ENCODE peak calls at places on chromosomes 4 and X, in four cellular contexts. B, G, E and Y are unnamed samples.

GRCh38 chr4:109816082-109816442 is 500 bp downstream of the GAR1 start:
- DNase-seq in B (no peak), E (no peak), G (peak), Y (peak)

GRCh38 chr4:108166038-108166437 is 2.7 kb downstream of the LEF1 start:
- DNase-seq in G (peak), B (no peak), E (no peak), Y (no peak)

GRCh38 chr4:11529625-11530201 is 101.0 kb upstream of the HS3ST1 start:
- DNase-seq in B (peak), E (no peak), G (no peak), Y (no peak)

GRCh38 chr4:80446664-80447063 is 111.1 kb downstream of the CFAP299 start:
- DNase-seq in G (no peak), B (peak), E (no peak), Y (peak)

GRCh38 chrX:24153796-24154189 is 4.3 kb downstream of the ZFX start:
- DNase-seq in B (peak), E (no peak), G (no peak), Y (no peak)

GRCh38 chr4:100517864-100518341 is at the start of gene EMCN:
- DNase-seq in G (no peak), E (no peak), B (no peak), Y (peak)

GRCh38 chr4:134691915-134692314 is 490.3 kb upstream of the PABPC4L start:
- DNase-seq in G (no peak), E (no peak), B (peak), Y (no peak)

GRCh38 chr4:4284827-4285618 is 4.9 kb downstream of the LYAR start:
- DNase-seq in G (no peak), B (peak), E (no peak), Y (peak)

GRCh38 chrX:15146515-15146914 is 123.4 kb downstream of the ASB9 start:
- DNase-seq in B (peak), E (no peak), G (no peak), Y (peak)

GRCh38 chrX:136528645-136529315 is 3.2 kb upstream of the VGLL1 start:
- DNase-seq in E (no peak), B (peak), G (no peak), Y (no peak)

GRCh38 chrX:38233891-38234807 is 13.5 kb upstream of the SRPX start:
- DNase-seq in E (no peak), B (peak), G (no peak), Y (peak)

GRCh38 chrX:132622130-132622529 is 133.3 kb upstream of the MBNL3 start:
- DNase-seq in B (peak), G (no peak), E (peak), Y (peak)

GRCh38 chr4:32462944-32463343 is 1742.8 kb downstream of the PCDH7 start:
- DNase-seq in E (peak), B (peak), G (peak), Y (peak)

GRCh38 chr4:6907658-6908191 is 1.9 kb upstream of the TBC1D14 start:
- DNase-seq in E (peak), B (peak), G (no peak), Y (peak)

GRCh38 chr4:1723131-1723801 is 1.9 kb downstream of the TACC3 start:
- DNase-seq in B (no peak), G (no peak), E (no peak), Y (no peak)

GRCh38 chr4:3410401-3411135 is 31.2 kb upstream of the HGFAC start:
- DNase-seq in G (no peak), B (no peak), E (no peak), Y (no peak)

GRCh38 chr4:77120888-77121508 is 36.0 kb upstream of the CCNG2 start:
- DNase-seq in E (no peak), G (no peak), B (peak), Y (peak)

GRCh38 chrX:2696698-2697215 is 5.7 kb downstream of the CD99 start:
- DNase-seq in G (no peak), B (peak), E (no peak), Y (peak)

GRCh38 chr4:76459291-76459723 is 24.3 kb downstream of the SHROOM3 start:
- DNase-seq in B (no peak), E (peak), G (no peak), Y (peak)

GRCh38 chr4:164748375-164748774 is 5.6 kb upstream of the SMIM31 start:
- DNase-seq in G (peak), B (peak), E (peak), Y (peak)

GRCh38 chr4:116953947-116954346 is 131.4 kb downstream of the TRAM1L1 start:
- DNase-seq in B (no peak), G (no peak), E (no peak), Y (no peak)

GRCh38 chrX:151397741-151398070 is 700 bp downstream of the VMA21 start:
- DNase-seq in E (no peak), G (no peak), B (peak), Y (no peak)

GRCh38 chr4:114598191-114599121 is at the start of gene UGT8:
- DNase-seq in G (no peak), E (peak), B (peak), Y (peak)

GRCh38 chr4:72951147-72951546 is 118.4 kb downstream of the COX18 start:
- DNase-seq in G (no peak), B (peak), E (no peak), Y (no peak)

GRCh38 chrX:130228871-130229270 is 39.8 kb downstream of the ZNF280C start:
- DNase-seq in G (no peak), E (no peak), B (no peak), Y (no peak)

GRCh38 chr4:68904786-68905185 is 46.8 kb downstream of the UGT2A3 start:
- DNase-seq in E (no peak), B (peak), G (peak), Y (no peak)

GRCh38 chrX:118495958-118496762 is 545 bp downstream of the DOCK11 start:
- DNase-seq in G (peak), E (no peak), B (peak), Y (peak)

GRCh38 chrX:39196192-39197102 is 395.2 kb downstream of the MID1IP1 start:
- DNase-seq in G (peak), B (peak), E (peak), Y (peak)

DNA sequence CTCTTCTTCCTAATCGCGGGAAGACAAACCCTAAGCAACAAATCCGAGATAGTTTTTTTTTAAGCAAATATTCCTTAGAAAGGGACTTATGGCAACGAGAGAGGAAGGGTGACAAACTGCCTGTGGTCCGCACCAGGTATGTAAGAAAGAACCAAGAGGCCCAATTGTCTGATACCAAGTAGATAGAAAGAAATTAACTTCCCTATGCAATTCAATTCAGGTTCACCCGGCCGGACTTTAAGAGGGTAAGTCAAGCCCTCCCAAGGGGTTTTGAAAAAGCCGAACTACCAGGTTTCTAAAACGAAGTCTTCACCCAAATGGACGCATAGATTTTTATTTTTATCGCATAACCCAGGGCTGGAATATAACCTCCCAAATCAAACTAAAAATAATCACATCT is 1.7 kb upstream of the MAB21L2 start:
- DNase-seq in B (no peak), G (no peak), E (no peak), Y (no peak)
- TF ChIP-seq EZH2 in B (no peak), G (no peak), E (no peak), Y (no peak)

DNA sequence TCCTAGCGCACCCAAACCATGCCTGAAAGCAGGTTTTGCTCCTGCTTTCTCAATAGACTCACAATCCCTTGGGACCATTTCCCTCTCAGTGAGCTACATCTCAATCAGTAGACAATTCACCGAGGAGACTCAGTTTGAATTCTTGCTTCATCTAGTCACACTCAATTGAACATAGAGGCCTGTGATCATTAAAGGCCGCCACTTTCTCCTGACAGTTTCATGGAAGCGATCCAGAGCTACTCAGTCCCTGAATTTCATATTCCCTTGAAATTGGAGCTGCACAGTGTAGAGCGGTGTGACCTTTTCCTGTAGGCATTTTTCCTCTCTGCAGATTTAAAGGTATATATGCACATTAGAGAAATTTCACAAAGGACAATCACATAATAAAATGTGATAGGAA is 193.9 kb upstream of the SPOCK3 start:
- DNase-seq in B (no peak), G (no peak), E (peak), Y (no peak)
- TF ChIP-seq EZH2phosphoT487 in B (no peak), G (no peak), E (no peak), Y (no peak)

GRCh38 chr4:99235955-99236354 is 16.9 kb upstream of the ADH6 start:
- DNase-seq in B (no peak), E (no peak), G (no peak), Y (no peak)

DNA sequence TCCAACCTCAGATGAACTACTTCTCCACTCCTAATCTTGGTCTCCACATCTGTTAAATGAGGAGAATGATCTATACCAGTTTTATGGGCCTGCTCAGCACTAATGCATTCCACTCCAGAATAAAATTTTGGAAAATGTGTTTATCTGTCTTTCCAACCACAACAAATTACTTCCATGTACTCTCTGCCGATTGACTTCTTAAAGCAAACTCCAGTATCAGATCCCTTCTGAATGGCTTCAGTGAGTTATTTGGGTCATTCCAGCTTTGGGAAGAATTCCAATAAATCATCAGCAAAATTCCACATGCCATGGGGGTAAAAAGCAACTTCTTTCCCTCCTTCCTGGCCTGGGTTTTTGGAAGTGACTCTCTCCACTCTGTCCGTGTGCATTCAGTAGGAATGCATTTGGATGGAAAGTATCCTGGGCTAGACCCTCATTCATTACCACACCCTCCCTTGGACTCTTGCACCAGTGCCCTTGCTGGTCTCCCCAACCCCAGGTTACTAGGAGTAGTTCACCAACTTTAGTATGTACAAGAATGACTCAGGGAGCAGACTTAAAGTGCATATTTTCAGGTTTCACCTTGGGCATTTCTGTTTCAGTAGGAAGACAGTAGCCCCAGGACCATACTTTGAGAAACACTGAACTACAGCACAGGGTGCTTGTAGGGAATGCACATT is 15.4 kb upstream of the ADH6 start:
- DNase-seq in B (no peak), E (no peak), G (no peak), Y (no peak)
- H3K4me3 ChIP-seq in B (no peak), E (no peak), G (no peak), Y (no peak)

GRCh38 chrX:43827791-43828190 is 54.5 kb downstream of the MAOB start:
- DNase-seq in E (no peak), B (no peak), G (no peak), Y (no peak)
- TF ChIP-seq EZH2 in E (no peak), B (no peak), G (no peak), Y (no peak)

DNA sequence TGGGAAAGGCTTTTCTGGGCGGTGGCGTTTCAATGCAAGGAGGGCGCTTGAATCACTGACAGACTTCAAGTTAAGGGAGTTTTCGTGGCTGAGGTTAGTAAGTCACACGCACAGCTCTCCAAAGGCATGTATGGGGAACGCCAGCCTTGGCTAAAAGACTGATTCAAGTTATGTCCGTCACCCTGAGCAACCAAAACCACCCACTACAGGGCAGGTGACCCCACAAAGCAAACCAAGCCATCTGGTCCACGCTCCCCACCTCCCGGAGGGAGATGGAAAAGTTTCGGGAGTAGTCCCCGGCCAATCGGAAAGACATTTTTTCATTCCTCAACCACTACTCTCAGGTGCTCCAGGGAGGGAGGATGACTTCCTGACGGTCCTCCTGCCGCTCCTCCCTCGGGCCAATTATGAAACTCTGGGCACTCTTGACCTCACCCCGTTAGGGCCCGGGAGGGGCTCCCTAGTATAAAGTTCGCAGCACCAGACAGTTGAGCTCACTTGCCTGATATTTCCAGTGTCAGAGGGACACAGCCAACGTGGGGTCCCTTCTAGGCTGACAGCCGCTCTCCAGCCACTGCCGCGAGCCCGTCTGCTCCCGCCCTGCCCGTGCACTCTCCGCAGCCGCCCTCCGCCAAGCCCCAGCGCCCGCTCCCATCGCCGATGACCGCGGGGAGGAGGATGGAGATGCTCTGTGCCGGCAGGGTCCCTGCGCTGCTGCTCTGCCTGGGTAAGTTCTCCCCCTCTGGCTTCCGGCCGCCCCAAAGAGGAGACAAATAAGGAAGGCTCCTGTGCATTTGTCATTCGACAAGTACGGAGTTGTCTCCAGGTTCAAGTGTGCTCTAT is at the start of gene EREG:
- DNase-seq in B (no peak), G (no peak), E (peak), Y (peak)
- TF ChIP-seq EZH2phosphoT487 in B (no peak), G (no peak), E (no peak), Y (no peak)